ENCODE peak calls at places on chromosomes 3 and 15, in five cellular contexts. G is nephron progenitor cell, Z is Calu3, U is GM06990, T is uterus. V is an unnamed sample.

GRCh38 chr3:46135475-46135874 is 72.6 kb downstream of the CCR1 start:
- DNase-seq in G (no peak), T (no peak), U (no peak), Z (no peak), V (no peak)

GRCh38 chr3:28050895-28051294 is 190.5 kb upstream of the CMC1 start:
- DNase-seq in U (no peak), Z (peak), T (no peak), G (no peak), V (no peak)

GRCh38 chr3:69948246-69948862 is 51.2 kb upstream of the SAMMSON start:
- DNase-seq in U (no peak), G (no peak), T (no peak), Z (peak), V (no peak)

GRCh38 chr15:62126364-62126763 is 38.7 kb downstream of the C2CD4B start:
- DNase-seq in G (no peak), T (no peak), U (no peak), Z (no peak), V (no peak)

GRCh38 chr3:76756578-76756977 is 283.3 kb upstream of the ROBO2 start:
- DNase-seq in T (no peak), G (no peak), Z (peak), U (no peak), V (no peak)

GRCh38 chr3:189570916-189571315 is 60.3 kb upstream of the TP63 start:
- DNase-seq in Z (no peak), T (no peak), U (no peak), G (no peak), V (no peak)

GRCh38 chr15:57893075-57893474 is 172.4 kb downstream of the ALDH1A2 start:
- DNase-seq in T (no peak), Z (no peak), U (no peak), G (no peak), V (no peak)

GRCh38 chr3:187919018-187919417 is 173.8 kb upstream of the BCL6 start:
- DNase-seq in T (no peak), G (no peak), Z (no peak), U (peak), V (peak)

GRCh38 chr3:156681003-156681402 is 6.6 kb downstream of the TIPARP start:
- DNase-seq in Z (peak), T (peak), U (peak), G (no peak), V (no peak)

GRCh38 chr15:62896380-62896866 is 146.1 kb upstream of the TPM1 start:
- DNase-seq in Z (peak), G (no peak), U (no peak), T (no peak), V (no peak)

GRCh38 chr3:119637679-119638525 is 22.5 kb downstream of the POPDC2 start:
- DNase-seq in T (no peak), U (peak), Z (no peak), G (no peak), V (no peak)

GRCh38 chr3:52851348-52851747 is 16.5 kb upstream of the MUSTN1 start:
- DNase-seq in T (no peak), Z (peak), G (peak), U (no peak), V (no peak)

GRCh38 chr3:175977968-175978752 is 1119.0 kb downstream of the NAALADL2 start:
- DNase-seq in T (no peak), U (no peak), G (no peak), Z (no peak), V (no peak)

GRCh38 chr3:120173056-120173675 is 78.9 kb upstream of the GSK3B start:
- DNase-seq in G (no peak), T (no peak), Z (no peak), U (no peak), V (no peak)

GRCh38 chr3:128274837-128275236 is 121.6 kb downstream of the EEFSEC start:
- DNase-seq in T (no peak), G (no peak), U (no peak), Z (peak), V (no peak)

GRCh38 chr15:39747326-39747725 is 35.3 kb downstream of the FSIP1 start:
- DNase-seq in G (no peak), U (no peak), T (no peak), Z (no peak), V (no peak)

GRCh38 chr3:20878676-20879075 is 692.7 kb upstream of the SGO1 start:
- DNase-seq in T (no peak), Z (no peak), U (no peak), G (no peak), V (no peak)

GRCh38 chr15:55683366-55683765 is 59.6 kb downstream of the PRTG start:
- DNase-seq in T (no peak), U (no peak), Z (no peak), G (no peak), V (no peak)

GRCh38 chr15:101641134-101641764 is 10.9 kb downstream of the TM2D3 start:
- DNase-seq in T (peak), Z (peak), U (peak), G (peak), V (peak)

GRCh38 chr15:60614862-60615771 is 136.2 kb upstream of the ICE2 start:
- DNase-seq in U (no peak), Z (peak), T (no peak), G (no peak), V (no peak)

GRCh38 chr3:30777426-30777825 is 117.0 kb downstream of the GADL1 start:
- DNase-seq in Z (no peak), T (no peak), U (no peak), G (no peak), V (no peak)

GRCh38 chr3:165624761-165625160 is 212.5 kb downstream of the BCHE start:
- DNase-seq in G (no peak), Z (no peak), T (no peak), U (no peak), V (no peak)

GRCh38 chr3:111709645-111710044 is 114.5 kb upstream of the ZBED2 start:
- DNase-seq in U (no peak), T (no peak), Z (no peak), G (no peak), V (peak)

GRCh38 chr15:52020253-52021085 is 1.4 kb downstream of the MAPK6 start:
- DNase-seq in Z (no peak), T (no peak), G (no peak), U (no peak), V (no peak)

GRCh38 chr15:90496791-90497190 is 32.9 kb upstream of the CRTC3 start:
- DNase-seq in Z (no peak), G (no peak), U (no peak), T (no peak), V (no peak)

GRCh38 chr15:36737430-36737891 is 158.0 kb downstream of the CDIN1 start:
- DNase-seq in T (no peak), U (no peak), Z (no peak), G (no peak), V (no peak)

GRCh38 chr15:43253431-43254403 is 13.0 kb downstream of the TGM5 start:
- DNase-seq in U (peak), Z (peak), G (no peak), T (no peak), V (no peak)

GRCh38 chr15:48096355-48096786 is 24.4 kb upstream of the SLC24A5 start:
- DNase-seq in U (no peak), T (no peak), Z (no peak), G (no peak), V (no peak)

GRCh38 chr3:143135150-143135549 is 15.6 kb downstream of the CHST2 start:
- DNase-seq in G (no peak), U (no peak), Z (peak), T (no peak), V (no peak)

GRCh38 chr3:48692551-48692950 is 6.8 kb upstream of the NCKIPSD start:
- DNase-seq in G (no peak), U (no peak), Z (no peak), T (no peak), V (no peak)

GRCh38 chr15:40904552-40905201 is 10.4 kb downstream of the VPS18 start:
- DNase-seq in U (no peak), Z (no peak), G (no peak), T (no peak), V (no peak)

GRCh38 chr3:187677604-187678003 is 7.4 kb upstream of the SST start:
- DNase-seq in Z (no peak), G (no peak), T (no peak), U (no peak), V (no peak)

GRCh38 chr3:73060302-73060723 is 1.1 kb upstream of the EBLN2 start:
- DNase-seq in T (no peak), U (no peak), Z (no peak), G (no peak), V (no peak)

GRCh38 chr3:73061416-73061815 is at the start of gene EBLN2:
- DNase-seq in U (no peak), T (no peak), Z (no peak), G (no peak), V (no peak)

GRCh38 chr3:73052857-73053256 is 8.6 kb upstream of the EBLN2 start:
- DNase-seq in Z (no peak), U (no peak), G (no peak), T (no peak), V (no peak)

GRCh38 chr3:73055583-73056364 is 5.7 kb upstream of the EBLN2 start:
- DNase-seq in T (no peak), Z (peak), U (no peak), G (no peak), V (no peak)

GRCh38 chr3:73056365-73057150 is 4.9 kb upstream of the EBLN2 start:
- DNase-seq in G (no peak), U (no peak), Z (no peak), T (no peak), V (no peak)
- TF ChIP-seq CTCF in G (peak), U (peak), Z (no peak), T (peak), V (peak)

DNA sequence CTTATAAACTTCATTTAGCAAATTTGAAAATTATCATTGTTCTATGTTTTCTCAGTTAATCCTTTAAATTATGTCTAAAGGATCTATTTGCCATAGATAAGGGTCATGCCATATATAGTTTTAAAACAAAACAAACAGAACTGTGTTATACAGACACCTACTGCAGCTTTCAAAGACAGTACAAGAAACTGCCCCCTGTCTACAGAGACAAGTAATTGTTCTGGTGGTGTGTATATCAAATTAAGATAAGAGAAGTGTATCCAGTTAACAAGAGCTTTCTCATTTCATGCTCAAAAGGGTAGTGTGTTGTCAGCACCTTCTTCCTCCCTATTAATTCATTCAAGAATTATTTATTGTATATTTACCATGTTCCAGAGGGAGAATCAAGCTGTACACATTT is 201.2 kb downstream of the FMN1 start:
- DNase-seq in Z (no peak), U (no peak), G (no peak), T (no peak), V (no peak)
- TF ChIP-seq CTCF in Z (no peak), U (peak), G (no peak), T (no peak), V (no peak)

GRCh38 chr3:125055913-125056705 is at the start of gene HEG1:
- DNase-seq in U (peak), Z (peak), G (peak), T (peak), V (peak)

GRCh38 chr3:125052671-125053303 is 3.0 kb downstream of the HEG1 start:
- DNase-seq in G (no peak), U (no peak), T (no peak), Z (no peak), V (no peak)

GRCh38 chr3:125053304-125053699 is 2.5 kb downstream of the HEG1 start:
- DNase-seq in U (no peak), Z (no peak), T (no peak), G (no peak), V (no peak)

GRCh38 chr3:125055165-125055912 is 458 bp downstream of the HEG1 start:
- DNase-seq in T (peak), Z (peak), U (peak), G (peak), V (no peak)

DNA sequence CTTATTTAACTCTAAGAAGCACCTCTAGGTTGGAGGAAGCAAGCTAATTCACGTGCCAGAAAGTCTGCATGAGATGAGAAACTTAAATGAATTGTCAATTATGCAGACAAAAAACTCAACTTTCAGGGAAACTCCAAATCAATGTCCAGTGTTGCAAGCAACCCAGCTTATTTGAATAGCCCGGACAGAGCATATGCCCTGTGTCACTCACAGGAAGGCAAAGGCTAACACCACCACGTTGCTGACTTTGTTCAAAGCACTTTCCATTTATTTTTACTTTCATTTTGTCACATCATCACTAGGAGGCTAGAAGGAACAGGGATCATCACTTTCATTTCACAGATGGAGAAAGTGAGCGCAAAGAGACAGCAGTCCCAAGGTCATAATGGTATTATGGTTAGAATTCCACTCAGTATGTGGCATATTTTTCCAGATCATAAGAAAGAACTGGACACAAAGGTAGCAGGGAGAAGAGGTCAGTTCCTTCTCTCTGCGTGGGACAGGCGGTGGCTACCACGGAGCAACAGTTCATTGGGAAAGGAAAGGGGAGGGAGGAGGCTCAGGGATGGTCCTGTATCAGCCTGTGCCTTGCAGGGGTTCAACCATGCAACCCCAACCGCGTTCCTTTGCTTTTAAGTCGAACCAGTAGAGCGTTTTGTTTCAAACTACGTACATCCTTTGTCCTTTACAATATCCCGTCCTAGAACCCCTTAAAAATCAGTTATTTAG is 1.2 kb downstream of the HEG1 start:
- DNase-seq in U (no peak), G (no peak), T (no peak), Z (no peak), V (peak)
- TF ChIP-seq CTCF in U (no peak), G (no peak), T (no peak), Z (no peak), V (no peak)

DNA sequence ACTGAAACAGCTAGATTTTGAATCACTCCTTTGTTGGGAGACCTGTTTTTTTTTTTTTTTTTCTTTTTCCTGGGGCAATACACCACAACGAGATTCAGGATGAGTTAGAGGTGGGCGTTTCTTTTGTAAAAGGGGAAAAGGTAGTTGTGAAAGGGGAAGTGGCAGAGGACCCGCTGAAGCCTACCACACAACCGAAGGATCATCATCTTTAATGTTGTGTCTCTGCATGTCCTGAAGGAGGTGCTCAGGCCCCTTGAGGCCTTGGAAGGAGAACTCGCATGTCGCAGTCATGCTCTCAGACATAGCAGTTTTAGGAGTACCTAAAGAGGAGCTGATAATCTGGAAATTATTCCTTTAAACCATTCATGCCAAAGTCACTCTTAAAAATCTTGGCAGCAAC is 137.9 kb upstream of the LRIG1 start:
- DNase-seq in U (no peak), T (no peak), G (no peak), Z (no peak), V (no peak)
- TF ChIP-seq CTCF in U (peak), T (no peak), G (no peak), Z (no peak), V (no peak)

GRCh38 chr3:193452338-193452737 is 73.8 kb upstream of the ATP13A5 start:
- DNase-seq in T (no peak), G (no peak), U (no peak), Z (no peak), V (no peak)

GRCh38 chr3:193446975-193447602 is 68.5 kb upstream of the ATP13A5 start:
- DNase-seq in T (no peak), Z (no peak), U (no peak), G (no peak), V (no peak)

GRCh38 chr3:193451881-193452280 is 73.3 kb upstream of the ATP13A5 start:
- DNase-seq in Z (no peak), U (no peak), G (no peak), T (no peak), V (no peak)
- TF ChIP-seq CTCF in Z (no peak), U (no peak), G (no peak), T (no peak), V (no peak)

DNA sequence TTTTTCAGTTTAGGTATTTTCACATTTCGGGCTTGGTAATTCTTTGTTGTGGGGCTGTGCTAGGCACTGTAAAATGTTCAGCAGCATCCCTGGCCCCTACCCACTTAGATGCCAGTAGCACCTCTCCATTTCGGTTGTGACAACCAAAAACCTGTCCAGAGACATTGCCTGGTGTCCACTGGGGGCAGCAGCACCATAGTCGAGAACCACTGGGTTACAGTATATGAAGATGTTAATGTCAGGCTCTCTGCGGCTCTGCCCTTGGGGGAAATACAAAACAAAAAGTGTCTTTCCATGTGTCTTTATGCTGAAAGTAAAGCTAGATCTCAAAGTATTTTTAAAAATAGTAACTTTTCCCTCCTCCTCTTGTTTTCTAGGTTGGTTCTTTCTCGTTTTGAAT is 177.2 kb downstream of the ITPR1 start:
- DNase-seq in T (no peak), Z (no peak), U (no peak), G (no peak), V (no peak)
- TF ChIP-seq CTCF in T (no peak), Z (no peak), U (peak), G (peak), V (no peak)

GRCh38 chr15:33132722-33133345 is 61.7 kb downstream of the FMN1 start:
- DNase-seq in T (no peak), G (peak), U (no peak), Z (peak), V (no peak)
- TF ChIP-seq CTCF in T (peak), G (peak), U (peak), Z (peak), V (peak)